ENCODE peak calls at places on chromosomes 1 and 21, in seven cellular contexts. R is CD14-positive monocyte; L is stromal cell of bone marrow; E is astrocyte of the spinal cord; U is effector CD8-positive, alpha-beta T cell; H is Peyer's patch; K is fibroblast of lung. S is an unnamed sample.

GRCh38 chr21:45513003-45513706 is 29.1 kb downstream of the SLC19A1 start:
- DNase-seq in L (no peak), E (no peak), K (no peak), R (peak; percentile 36), H (no peak), U (no peak), S (no peak)

GRCh38 chr1:234313171-234313570 is 60.1 kb upstream of the COA6 start:
- DNase-seq in H (no peak), L (no peak), E (no peak), K (no peak), R (no peak), U (no peak), S (no peak)

GRCh38 chr1:7574121-7575040 is 196.7 kb upstream of the VAMP3 start:
- DNase-seq in R (peak; percentile 29), E (no peak), U (no peak), K (no peak), H (no peak), L (peak; percentile 26), S (no peak)

GRCh38 chr1:235018161-235018560 is 110.5 kb downstream of the TOMM20 start:
- DNase-seq in K (peak; percentile 94), L (peak; percentile 96), E (peak; percentile 98), U (no peak), R (no peak), H (peak; percentile 47), S (no peak)

GRCh38 chr1:16279186-16279585 is 42.2 kb upstream of the CPLANE2 start:
- DNase-seq in H (no peak), R (no peak), E (no peak), K (no peak), L (no peak), U (no peak), S (no peak)

GRCh38 chr1:40838045-40838979 is 23.9 kb downstream of the CITED4 start:
- DNase-seq in E (no peak), U (no peak), L (no peak), H (no peak), R (no peak), K (no peak), S (no peak)

GRCh38 chr1:29200905-29201594 is 19.4 kb upstream of the SRSF4 start:
- DNase-seq in K (no peak), E (no peak), H (no peak), R (no peak), L (no peak), U (no peak), S (no peak)

GRCh38 chr21:46422636-46423241 is 36.0 kb upstream of the DIP2A start:
- DNase-seq in U (no peak), K (no peak), E (no peak), L (no peak), H (no peak), R (no peak), S (no peak)

GRCh38 chr1:86666368-86666767 is 38.0 kb upstream of the SH3GLB1 start:
- DNase-seq in R (no peak), L (no peak), E (no peak), K (no peak), U (no peak), H (no peak), S (no peak)

GRCh38 chr1:245292141-245292540 is 137.4 kb downstream of the KIF26B start:
- DNase-seq in E (no peak), R (no peak), L (no peak), U (no peak), K (no peak), H (no peak), S (no peak)

GRCh38 chr1:200628223-200628868 is 7.8 kb upstream of the KIF14 start:
- DNase-seq in K (no peak), U (no peak), H (peak; percentile 56), E (no peak), R (no peak), L (no peak), S (no peak)

GRCh38 chr1:10179408-10179685 is 31.0 kb upstream of the KIF1B start:
- DNase-seq in U (no peak), K (no peak), R (no peak), L (no peak), E (no peak), H (no peak), S (no peak)

GRCh38 chr1:2373551-2374259 is 17.6 kb downstream of the MORN1 start:
- DNase-seq in U (no peak), L (no peak), R (peak; percentile 34), H (peak; percentile 33), K (no peak), E (no peak), S (no peak)

GRCh38 chr1:53107570-53108322 is 34.7 kb downstream of the SLC1A7 start:
- DNase-seq in H (no peak), L (peak; percentile 31), K (peak; percentile 74), R (no peak), E (peak; percentile 67), U (no peak), S (no peak)

GRCh38 chr1:76881726-76882125 is 14.4 kb downstream of the ST6GALNAC5 start:
- DNase-seq in K (no peak), U (no peak), R (no peak), E (no peak), L (no peak), H (no peak), S (no peak)

GRCh38 chr1:159275891-159276290 is 26.2 kb upstream of the FCER1A start:
- DNase-seq in U (no peak), E (no peak), H (no peak), L (no peak), R (no peak), K (no peak), S (no peak)

S was measured in type B pancreatic cell.